ENCODE peak calls at places on chromosome 14, in five cellular contexts. One of them, this sample, is unnamed.

GRCh38 chr14:39957290-39957689 is 525.1 kb upstream of the FBXO33 start:
- DNase-seq in upper lobe of right lung: no peak
- DNase-seq in esophagus squamous epithelium: no peak
- DNase-seq in psoas muscle: no peak
- DNase-seq in neural progenitor cell: no peak
- DNase-seq in this sample: no peak

GRCh38 chr14:102622262-102622885 is 29.9 kb downstream of the RCOR1 start:
- DNase-seq in upper lobe of right lung: no peak
- DNase-seq in esophagus squamous epithelium: no peak
- DNase-seq in psoas muscle: no peak
- DNase-seq in neural progenitor cell: peak; percentile 31
- DNase-seq in this sample: no peak

GRCh38 chr14:28879571-28879970 is 113.0 kb downstream of the FOXG1 start:
- DNase-seq in upper lobe of right lung: no peak
- DNase-seq in esophagus squamous epithelium: no peak
- DNase-seq in psoas muscle: no peak
- DNase-seq in neural progenitor cell: peak; percentile 39
- DNase-seq in this sample: no peak

GRCh38 chr14:51335521-51335920 is 95.5 kb downstream of the TMX1 start:
- DNase-seq in neural progenitor cell: no peak
- DNase-seq in psoas muscle: peak; percentile 65
- DNase-seq in esophagus squamous epithelium: no peak
- DNase-seq in upper lobe of right lung: no peak
- DNase-seq in this sample: no peak

GRCh38 chr14:90784621-90785270 is 31.5 kb downstream of the TTC7B start:
- DNase-seq in neural progenitor cell: no peak
- DNase-seq in psoas muscle: no peak
- DNase-seq in esophagus squamous epithelium: no peak
- DNase-seq in upper lobe of right lung: no peak
- DNase-seq in this sample: no peak

GRCh38 chr14:53035796-53036195 is 84.9 kb upstream of the FERMT2 start:
- DNase-seq in neural progenitor cell: no peak
- DNase-seq in psoas muscle: no peak
- DNase-seq in upper lobe of right lung: no peak
- DNase-seq in esophagus squamous epithelium: no peak
- DNase-seq in this sample: no peak

GRCh38 chr14:94031880-94032279 is 5.7 kb downstream of the OTUB2 start:
- DNase-seq in psoas muscle: no peak
- DNase-seq in upper lobe of right lung: no peak
- DNase-seq in esophagus squamous epithelium: no peak
- DNase-seq in neural progenitor cell: no peak
- DNase-seq in this sample: no peak

GRCh38 chr14:94545131-94545841 is 16.0 kb upstream of the SERPINA4 start:
- DNase-seq in upper lobe of right lung: no peak
- DNase-seq in esophagus squamous epithelium: no peak
- DNase-seq in neural progenitor cell: peak; percentile 62
- DNase-seq in psoas muscle: no peak
- DNase-seq in this sample: no peak

GRCh38 chr14:68466491-68466977 is 326.3 kb downstream of the ZFP36L1 start:
- DNase-seq in psoas muscle: no peak
- DNase-seq in upper lobe of right lung: no peak
- DNase-seq in neural progenitor cell: no peak
- DNase-seq in esophagus squamous epithelium: no peak
- DNase-seq in this sample: peak; percentile 48

GRCh38 chr14:98651042-98651441 is 621.0 kb downstream of the BCL11B start:
- DNase-seq in upper lobe of right lung: no peak
- DNase-seq in esophagus squamous epithelium: no peak
- DNase-seq in neural progenitor cell: no peak
- DNase-seq in psoas muscle: no peak
- DNase-seq in this sample: no peak

GRCh38 chr14:91067186-91067585 is 6.7 kb upstream of the RPS6KA5 start:
- DNase-seq in neural progenitor cell: no peak
- DNase-seq in upper lobe of right lung: no peak
- DNase-seq in esophagus squamous epithelium: no peak
- DNase-seq in psoas muscle: no peak
- DNase-seq in this sample: no peak

GRCh38 chr14:72097173-72097783 is 165.0 kb downstream of the RGS6 start:
- DNase-seq in esophagus squamous epithelium: no peak
- DNase-seq in upper lobe of right lung: no peak
- DNase-seq in neural progenitor cell: no peak
- DNase-seq in psoas muscle: no peak
- DNase-seq in this sample: no peak

GRCh38 chr14:36014236-36014635 is 162.3 kb downstream of the PTCSC3 start:
- DNase-seq in neural progenitor cell: no peak
- DNase-seq in upper lobe of right lung: no peak
- DNase-seq in esophagus squamous epithelium: no peak
- DNase-seq in psoas muscle: no peak
- DNase-seq in this sample: no peak

GRCh38 chr14:37931998-37932397 is 275.7 kb upstream of the SSTR1 start:
- DNase-seq in upper lobe of right lung: no peak
- DNase-seq in psoas muscle: no peak
- DNase-seq in esophagus squamous epithelium: no peak
- DNase-seq in neural progenitor cell: no peak
- DNase-seq in this sample: no peak

GRCh38 chr14:85909581-85909980 is 379.6 kb downstream of the FLRT2 start:
- DNase-seq in esophagus squamous epithelium: no peak
- DNase-seq in psoas muscle: no peak
- DNase-seq in upper lobe of right lung: no peak
- DNase-seq in neural progenitor cell: no peak
- DNase-seq in this sample: no peak

GRCh38 chr14:36934304-36934703 is 238.1 kb downstream of the SLC25A21 start:
- DNase-seq in esophagus squamous epithelium: no peak
- DNase-seq in psoas muscle: no peak
- DNase-seq in upper lobe of right lung: no peak
- DNase-seq in neural progenitor cell: no peak
- DNase-seq in this sample: no peak

GRCh38 chr14:30337456-30337855 is 221.5 kb upstream of the G2E3 start:
- DNase-seq in upper lobe of right lung: no peak
- DNase-seq in esophagus squamous epithelium: no peak
- DNase-seq in neural progenitor cell: no peak
- DNase-seq in psoas muscle: no peak
- DNase-seq in this sample: no peak

GRCh38 chr14:78997811-78998210 is 827.6 kb downstream of the NRXN3 start:
- DNase-seq in psoas muscle: no peak
- DNase-seq in esophagus squamous epithelium: no peak
- DNase-seq in upper lobe of right lung: no peak
- DNase-seq in neural progenitor cell: no peak
- DNase-seq in this sample: no peak

GRCh38 chr14:39320318-39320717 is 86.6 kb downstream of the MIA2 start:
- DNase-seq in neural progenitor cell: no peak
- DNase-seq in psoas muscle: no peak
- DNase-seq in esophagus squamous epithelium: no peak
- DNase-seq in upper lobe of right lung: no peak
- DNase-seq in this sample: no peak

GRCh38 chr14:69059658-69060648 is 80.9 kb upstream of the ACTN1 start:
- DNase-seq in esophagus squamous epithelium: no peak
- DNase-seq in upper lobe of right lung: no peak
- DNase-seq in psoas muscle: peak; percentile 24
- DNase-seq in neural progenitor cell: no peak
- DNase-seq in this sample: peak; percentile 81

GRCh38 chr14:102805454-102805891 is 28.2 kb downstream of the TRAF3 start:
- DNase-seq in esophagus squamous epithelium: no peak
- DNase-seq in psoas muscle: no peak
- DNase-seq in neural progenitor cell: no peak
- DNase-seq in upper lobe of right lung: no peak
- DNase-seq in this sample: peak; percentile 71

GRCh38 chr14:32588448-32589320 is 259.6 kb downstream of the AKAP6 start:
- DNase-seq in psoas muscle: no peak
- DNase-seq in upper lobe of right lung: no peak
- DNase-seq in neural progenitor cell: peak; percentile 65
- DNase-seq in esophagus squamous epithelium: no peak
- DNase-seq in this sample: no peak

GRCh38 chr14:33781267-33781666 is 169.6 kb downstream of the EGLN3 start:
- DNase-seq in psoas muscle: no peak
- DNase-seq in neural progenitor cell: no peak
- DNase-seq in upper lobe of right lung: no peak
- DNase-seq in esophagus squamous epithelium: no peak
- DNase-seq in this sample: no peak

GRCh38 chr14:67268456-67269115 is 27.4 kb downstream of the PALS1 start:
- DNase-seq in neural progenitor cell: peak; percentile 83
- DNase-seq in psoas muscle: no peak
- DNase-seq in esophagus squamous epithelium: no peak
- DNase-seq in upper lobe of right lung: no peak
- DNase-seq in this sample: no peak

DNA sequence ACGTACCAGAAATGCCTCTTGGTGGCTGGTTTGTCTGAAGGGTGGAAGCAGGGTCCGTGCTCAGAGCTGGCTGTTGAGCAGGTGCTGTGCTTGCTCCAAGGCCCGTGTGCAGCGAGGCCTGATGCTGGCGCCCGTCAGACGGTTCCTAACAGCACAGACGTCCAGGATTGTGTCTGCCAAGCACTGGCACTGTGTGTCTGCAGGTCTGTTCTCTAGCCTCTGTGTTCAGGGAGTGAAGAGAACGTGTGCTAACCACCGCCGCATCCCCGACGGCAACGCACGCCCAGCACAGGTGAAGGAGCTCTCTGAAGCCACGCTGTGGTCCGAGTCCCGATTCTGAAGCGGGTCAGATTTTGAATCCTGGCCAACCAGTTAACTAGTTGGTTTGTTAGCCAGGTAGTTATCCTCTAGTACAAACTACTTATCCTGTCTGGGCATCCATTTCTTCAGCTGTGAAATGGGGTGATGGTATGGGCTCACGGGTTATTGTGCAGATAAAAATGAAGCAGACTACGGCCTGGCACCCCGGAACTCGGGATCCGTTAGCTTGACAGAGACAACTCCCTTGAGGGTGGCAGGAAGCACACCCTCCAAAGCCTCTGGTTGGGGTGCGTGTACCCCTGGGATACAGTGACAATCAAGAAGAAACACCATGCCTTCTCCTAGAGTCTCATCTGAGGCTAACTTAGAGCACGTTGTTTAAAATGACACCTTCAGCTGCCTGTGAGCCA is 18.6 kb upstream of the TDRD9 start:
- DNase-seq in upper lobe of right lung: peak; percentile 41
- DNase-seq in neural progenitor cell: no peak
- DNase-seq in psoas muscle: no peak
- DNase-seq in esophagus squamous epithelium: no peak
- DNase-seq in this sample: no peak
- H3K4me3 ChIP-seq in upper lobe of right lung: no peak overlapping the region
- H3K4me3 ChIP-seq in neural progenitor cell: no peak overlapping the region
- H3K4me3 ChIP-seq in psoas muscle: no peak overlapping the region
- H3K4me3 ChIP-seq in esophagus squamous epithelium: no peak overlapping the region
- H3K4me3 ChIP-seq in this sample: no peak overlapping the region

DNA sequence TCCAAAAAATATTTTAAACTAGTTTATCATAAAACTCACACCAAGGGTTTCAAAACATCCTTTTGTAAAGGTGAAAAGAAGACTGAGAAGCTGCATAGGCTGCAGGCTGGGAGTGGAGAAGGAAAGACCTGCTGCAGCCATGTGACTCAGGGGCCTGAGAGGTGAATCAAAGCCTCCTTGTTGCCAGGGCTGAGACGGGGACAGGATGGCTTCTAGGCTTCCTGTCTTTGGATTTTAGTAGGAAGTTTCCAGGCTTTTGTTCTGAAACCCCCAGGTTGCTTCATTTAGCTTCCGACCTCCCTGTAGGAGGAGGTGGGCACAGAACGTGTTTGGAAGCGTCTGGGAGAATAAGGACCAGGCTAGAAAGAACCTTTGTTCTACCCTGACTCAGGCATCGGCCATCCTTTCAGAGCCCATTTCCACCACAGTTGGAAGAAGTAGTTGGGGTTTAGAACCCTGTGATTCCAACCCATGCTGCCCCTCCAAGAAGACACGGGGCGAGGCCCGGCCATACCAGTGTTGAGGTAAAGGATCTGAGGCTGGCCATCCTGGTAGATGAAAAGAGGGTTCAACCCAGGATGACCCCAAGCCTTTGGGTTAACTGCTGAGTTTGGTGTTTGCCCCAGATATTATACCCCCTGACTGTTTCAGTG is 122.4 kb downstream of the SLC25A47 start:
- DNase-seq in neural progenitor cell: no peak
- DNase-seq in esophagus squamous epithelium: no peak
- DNase-seq in upper lobe of right lung: no peak
- DNase-seq in psoas muscle: no peak
- DNase-seq in this sample: no peak
- H3K27ac ChIP-seq in neural progenitor cell: no peak overlapping the region
- H3K27ac ChIP-seq in esophagus squamous epithelium: no peak overlapping the region
- H3K27ac ChIP-seq in upper lobe of right lung: no peak overlapping the region
- H3K27ac ChIP-seq in psoas muscle: no peak overlapping the region
- H3K27ac ChIP-seq in this sample: no peak overlapping the region

DNA sequence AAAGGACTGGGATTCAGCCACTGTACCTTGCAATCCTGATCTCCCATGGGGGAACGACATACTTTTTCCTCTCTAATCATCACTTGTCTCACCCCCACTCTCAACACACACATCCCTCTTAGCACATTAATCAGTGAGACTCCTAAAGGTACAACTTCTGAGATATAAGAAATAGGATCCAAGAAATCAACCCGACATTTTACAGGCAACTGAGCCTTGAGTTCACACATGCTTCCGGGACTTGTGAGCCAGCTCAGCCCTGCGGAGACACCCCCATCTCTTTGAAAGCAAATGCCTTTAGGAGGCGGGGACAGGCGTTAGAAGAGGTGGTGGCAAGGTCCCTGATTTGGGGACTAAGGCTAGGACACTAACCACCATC is 1.3 kb downstream of the MAP3K9 start:
- DNase-seq in neural progenitor cell: peak; percentile 79
- DNase-seq in psoas muscle: no peak
- DNase-seq in upper lobe of right lung: peak; percentile 65
- DNase-seq in esophagus squamous epithelium: no peak
- DNase-seq in this sample: no peak
- H3K4me3 ChIP-seq in neural progenitor cell: peak overlapping the region; percentile 79
- H3K4me3 ChIP-seq in psoas muscle: peak overlapping the region; percentile 76
- H3K4me3 ChIP-seq in upper lobe of right lung: peak overlapping the region; percentile 64
- H3K4me3 ChIP-seq in esophagus squamous epithelium: peak overlapping the region; percentile 65
- H3K4me3 ChIP-seq in this sample: peak overlapping the region; percentile 77

DNA sequence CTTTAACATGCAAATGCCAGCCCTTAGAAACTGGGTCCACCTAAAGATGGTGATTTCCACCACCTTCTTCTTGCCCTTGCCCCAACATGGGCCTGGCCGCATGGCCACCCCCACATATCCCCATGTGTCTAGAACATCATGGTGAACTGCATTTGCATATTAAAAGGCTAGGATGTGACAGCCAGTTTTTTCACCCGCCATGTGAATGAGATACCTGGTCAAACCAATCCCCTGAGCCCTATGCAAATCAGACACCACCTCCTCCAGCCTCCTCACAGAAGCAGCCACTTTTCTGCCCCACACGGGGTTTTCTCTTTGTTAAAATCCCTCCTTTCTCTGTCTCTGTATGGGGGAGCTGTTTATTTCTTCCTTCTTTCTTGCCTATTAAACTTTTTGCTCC is 1322.5 kb downstream of the FSCB start:
- DNase-seq in esophagus squamous epithelium: no peak
- DNase-seq in upper lobe of right lung: no peak
- DNase-seq in neural progenitor cell: peak; percentile 1
- DNase-seq in psoas muscle: no peak
- DNase-seq in this sample: no peak
- H3K27ac ChIP-seq in esophagus squamous epithelium: no peak overlapping the region
- H3K27ac ChIP-seq in upper lobe of right lung: no peak overlapping the region
- H3K27ac ChIP-seq in neural progenitor cell: no peak overlapping the region
- H3K27ac ChIP-seq in psoas muscle: no peak overlapping the region
- H3K27ac ChIP-seq in this sample: no peak overlapping the region

DNA sequence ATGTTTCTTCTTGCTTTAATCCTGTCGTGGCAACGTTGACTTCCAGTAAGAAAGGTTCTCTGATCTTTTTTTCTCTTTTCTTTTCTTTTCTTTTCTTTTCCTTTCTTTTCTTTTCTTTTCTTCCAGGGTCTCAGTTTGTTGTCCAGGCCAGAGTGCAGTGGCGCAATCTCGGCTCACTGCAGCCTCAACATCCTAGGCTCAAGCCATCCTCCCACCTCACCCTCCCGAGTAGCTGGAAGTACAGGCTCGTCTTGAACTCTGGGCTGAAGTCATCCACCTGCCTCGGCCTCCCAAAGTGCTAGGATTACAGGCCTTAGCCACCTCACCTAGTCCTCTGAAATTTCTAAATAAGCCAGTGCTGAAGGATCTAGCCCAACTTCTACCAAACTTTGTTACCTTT is 1.3 kb upstream of the MAP3K9 start:
- DNase-seq in upper lobe of right lung: no peak
- DNase-seq in esophagus squamous epithelium: no peak
- DNase-seq in neural progenitor cell: no peak
- DNase-seq in psoas muscle: no peak
- DNase-seq in this sample: no peak
- H3K4me3 ChIP-seq in upper lobe of right lung: no peak overlapping the region
- H3K4me3 ChIP-seq in esophagus squamous epithelium: peak overlapping the region; percentile 65
- H3K4me3 ChIP-seq in neural progenitor cell: peak overlapping the region; percentile 79
- H3K4me3 ChIP-seq in psoas muscle: peak overlapping the region; percentile 76
- H3K4me3 ChIP-seq in this sample: no peak overlapping the region

This sample was measured in SJSA1.